ENCODE peak calls at places on chromosomes 7 and 10, in four cellular contexts. A is A549, M is PC-3, F is NCI-H2029. X is an unnamed sample.

GRCh38 chr10:124605001-124605370 is 139.2 kb downstream of the FAM53B start:
- DNase-seq in A (no peak), F (no peak), M (no peak), X (no peak)

GRCh38 chr7:26321440-26321839 is 29.8 kb downstream of the SNX10 start:
- DNase-seq in A (no peak), F (no peak), M (peak), X (no peak)

GRCh38 chr7:156479596-156479995 is 161.0 kb upstream of the RNF32 start:
- DNase-seq in F (no peak), A (no peak), M (no peak), X (no peak)

GRCh38 chr10:105868935-105869334 is 1227.8 kb downstream of the SORCS3 start:
- DNase-seq in A (no peak), M (no peak), F (no peak), X (no peak)

GRCh38 chr10:48464121-48464870 is 140.6 kb downstream of the ARHGAP22 start:
- DNase-seq in M (no peak), F (no peak), A (no peak), X (peak)

GRCh38 chr10:70540089-70540788 is 61.7 kb downstream of the PALD1 start:
- DNase-seq in A (peak), M (peak), F (no peak), X (no peak)

GRCh38 chr7:29349362-29349761 is 154.8 kb downstream of the CHN2 start:
- DNase-seq in A (no peak), F (no peak), M (peak), X (no peak)

GRCh38 chr10:49611815-49612512 is 1.9 kb downstream of the SLC18A3 start:
- DNase-seq in F (no peak), M (no peak), A (no peak), X (peak)

GRCh38 chr10:132904169-132904813 is 38.1 kb downstream of the CFAP46 start:
- DNase-seq in M (peak), F (peak), A (peak), X (no peak)

X was measured in mesenteric fat pad.